ENCODE peak calls at places on chromosomes 13 and 19, in seven cellular contexts. One of them, this sample, is unnamed.

GRCh38 chr19:5799247-5800241 is 5.3 kb upstream of the NRTN start:
- DNase-seq in neuronal stem cell: no peak
- DNase-seq in IMR-90: no peak
- DNase-seq in H9: no peak
- DNase-seq in mesenchymal stem cell: no peak
- DNase-seq in H1: no peak
- DNase-seq in trophoblast cell: no peak
- DNase-seq in this sample: no peak

GRCh38 chr19:13861714-13862531 is 15.0 kb upstream of the NANOS3 start:
- DNase-seq in neuronal stem cell: peak
- DNase-seq in IMR-90: peak
- DNase-seq in H9: peak
- DNase-seq in mesenchymal stem cell: peak
- DNase-seq in H1: peak
- DNase-seq in trophoblast cell: peak
- DNase-seq in this sample: peak

GRCh38 chr13:37049810-37050209 is 9.7 kb downstream of the SUPT20H start:
- DNase-seq in neuronal stem cell: no peak
- DNase-seq in IMR-90: no peak
- DNase-seq in H9: no peak
- DNase-seq in mesenchymal stem cell: no peak
- DNase-seq in H1: no peak
- DNase-seq in trophoblast cell: no peak
- DNase-seq in this sample: no peak

GRCh38 chr19:44925114-44925891 is 10.9 kb downstream of the APOC1 start:
- DNase-seq in neuronal stem cell: no peak
- DNase-seq in IMR-90: peak
- DNase-seq in H9: no peak
- DNase-seq in mesenchymal stem cell: peak
- DNase-seq in H1: no peak
- DNase-seq in trophoblast cell: no peak
- DNase-seq in this sample: no peak

GRCh38 chr19:33690461-33691427 is 69.0 kb downstream of the CHST8 start:
- DNase-seq in neuronal stem cell: no peak
- DNase-seq in IMR-90: no peak
- DNase-seq in H9: no peak
- DNase-seq in mesenchymal stem cell: no peak
- DNase-seq in H1: no peak
- DNase-seq in trophoblast cell: no peak
- DNase-seq in this sample: peak

GRCh38 chr13:79862515-79862914 is 381.6 kb downstream of the NDFIP2 start:
- DNase-seq in neuronal stem cell: no peak
- DNase-seq in IMR-90: no peak
- DNase-seq in H9: no peak
- DNase-seq in mesenchymal stem cell: no peak
- DNase-seq in H1: no peak
- DNase-seq in trophoblast cell: no peak
- DNase-seq in this sample: no peak

GRCh38 chr19:51020988-51021651 is 1.6 kb upstream of the KLK10 start:
- DNase-seq in neuronal stem cell: peak
- DNase-seq in IMR-90: peak
- DNase-seq in H9: no peak
- DNase-seq in mesenchymal stem cell: peak
- DNase-seq in H1: no peak
- DNase-seq in trophoblast cell: peak
- DNase-seq in this sample: peak

GRCh38 chr19:42412661-42413076 is 14.5 kb downstream of the LIPE start:
- DNase-seq in neuronal stem cell: no peak
- DNase-seq in IMR-90: no peak
- DNase-seq in H9: no peak
- DNase-seq in mesenchymal stem cell: no peak
- DNase-seq in H1: no peak
- DNase-seq in trophoblast cell: no peak
- DNase-seq in this sample: no peak

GRCh38 chr13:62997038-62997619 is 1581.5 kb upstream of the PCDH20 start:
- DNase-seq in neuronal stem cell: no peak
- DNase-seq in IMR-90: no peak
- DNase-seq in H9: no peak
- DNase-seq in mesenchymal stem cell: no peak
- DNase-seq in H1: no peak
- DNase-seq in trophoblast cell: no peak
- DNase-seq in this sample: peak

GRCh38 chr19:49678970-49679831 is 2.1 kb downstream of the PRMT1 start:
- DNase-seq in neuronal stem cell: no peak
- DNase-seq in IMR-90: no peak
- DNase-seq in H9: no peak
- DNase-seq in mesenchymal stem cell: no peak
- DNase-seq in H1: no peak
- DNase-seq in trophoblast cell: no peak
- DNase-seq in this sample: no peak

GRCh38 chr13:33340631-33341030 is 55.1 kb upstream of the STARD13 start:
- DNase-seq in neuronal stem cell: no peak
- DNase-seq in IMR-90: peak
- DNase-seq in H9: no peak
- DNase-seq in mesenchymal stem cell: peak
- DNase-seq in H1: no peak
- DNase-seq in trophoblast cell: no peak
- DNase-seq in this sample: no peak

GRCh38 chr19:34120846-34121639 is 51.3 kb upstream of the LSM14A start:
- DNase-seq in neuronal stem cell: no peak
- DNase-seq in IMR-90: peak
- DNase-seq in H9: peak
- DNase-seq in mesenchymal stem cell: peak
- DNase-seq in H1: peak
- DNase-seq in trophoblast cell: no peak
- DNase-seq in this sample: peak

GRCh38 chr13:34420975-34421719 is 520.9 kb upstream of the NBEA start:
- DNase-seq in neuronal stem cell: no peak
- DNase-seq in IMR-90: no peak
- DNase-seq in H9: no peak
- DNase-seq in mesenchymal stem cell: no peak
- DNase-seq in H1: no peak
- DNase-seq in trophoblast cell: no peak
- DNase-seq in this sample: no peak

GRCh38 chr13:23628250-23628649 is 58.0 kb downstream of the TNFRSF19 start:
- DNase-seq in neuronal stem cell: no peak
- DNase-seq in IMR-90: no peak
- DNase-seq in H9: no peak
- DNase-seq in mesenchymal stem cell: no peak
- DNase-seq in H1: no peak
- DNase-seq in trophoblast cell: no peak
- DNase-seq in this sample: no peak

GRCh38 chr19:54668353-54668752 is 5.6 kb downstream of the LILRB4 start:
- DNase-seq in neuronal stem cell: no peak
- DNase-seq in IMR-90: no peak
- DNase-seq in H9: no peak
- DNase-seq in mesenchymal stem cell: no peak
- DNase-seq in H1: no peak
- DNase-seq in trophoblast cell: no peak
- DNase-seq in this sample: no peak

GRCh38 chr19:31018951-31019350 is 330.3 kb downstream of the TSHZ3 start:
- DNase-seq in neuronal stem cell: no peak
- DNase-seq in IMR-90: no peak
- DNase-seq in H9: no peak
- DNase-seq in mesenchymal stem cell: no peak
- DNase-seq in H1: no peak
- DNase-seq in trophoblast cell: no peak
- DNase-seq in this sample: no peak

DNA sequence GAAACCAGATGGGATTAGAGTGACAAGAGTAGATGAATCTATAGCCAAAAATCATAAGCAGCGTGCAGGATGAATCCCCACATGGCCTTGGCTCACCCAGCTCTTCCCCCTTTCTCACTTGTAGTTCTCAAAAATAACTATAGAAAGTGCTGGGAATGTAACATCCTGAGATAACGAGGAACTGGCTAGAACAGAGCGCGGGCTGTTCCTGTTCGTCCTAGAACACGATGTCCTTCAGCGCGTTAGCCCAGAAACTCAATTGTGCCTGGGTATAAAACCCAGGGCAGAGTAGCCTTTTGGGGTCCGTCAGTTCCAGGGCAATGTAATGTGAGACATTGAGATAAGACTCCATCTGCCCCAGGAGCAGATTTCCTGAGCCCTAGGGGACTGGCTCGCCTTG is 326.2 kb downstream of the TSHZ3 start:
- DNase-seq in neuronal stem cell: no peak
- DNase-seq in IMR-90: no peak
- DNase-seq in H9: no peak
- DNase-seq in mesenchymal stem cell: no peak
- DNase-seq in H1: no peak
- DNase-seq in trophoblast cell: no peak
- DNase-seq in this sample: peak
- H3K18ac ChIP-seq in neuronal stem cell: no peak
- H3K18ac ChIP-seq in IMR-90: no peak
- H3K18ac ChIP-seq in H9: no peak
- H3K18ac ChIP-seq in mesenchymal stem cell: no peak
- H3K18ac ChIP-seq in H1: no peak
- H3K18ac ChIP-seq in trophoblast cell: no peak
- H3K18ac ChIP-seq in this sample: no peak

GRCh38 chr19:18815673-18816072 is 16.1 kb upstream of the UPF1 start:
- DNase-seq in neuronal stem cell: no peak
- DNase-seq in IMR-90: peak
- DNase-seq in H9: no peak
- DNase-seq in mesenchymal stem cell: no peak
- DNase-seq in H1: no peak
- DNase-seq in trophoblast cell: no peak
- DNase-seq in this sample: no peak

GRCh38 chr19:18817574-18817973 is 14.2 kb upstream of the UPF1 start:
- DNase-seq in neuronal stem cell: no peak
- DNase-seq in IMR-90: no peak
- DNase-seq in H9: no peak
- DNase-seq in mesenchymal stem cell: no peak
- DNase-seq in H1: no peak
- DNase-seq in trophoblast cell: no peak
- DNase-seq in this sample: no peak

GRCh38 chr19:18809149-18809978 is 18.3 kb upstream of the COMP start:
- DNase-seq in neuronal stem cell: no peak
- DNase-seq in IMR-90: peak
- DNase-seq in H9: no peak
- DNase-seq in mesenchymal stem cell: peak
- DNase-seq in H1: no peak
- DNase-seq in trophoblast cell: no peak
- DNase-seq in this sample: no peak

GRCh38 chr19:18814063-18814462 is 17.7 kb upstream of the UPF1 start:
- DNase-seq in neuronal stem cell: no peak
- DNase-seq in IMR-90: no peak
- DNase-seq in H9: no peak
- DNase-seq in mesenchymal stem cell: no peak
- DNase-seq in H1: no peak
- DNase-seq in trophoblast cell: no peak
- DNase-seq in this sample: no peak
- H3K18ac ChIP-seq in neuronal stem cell: no peak
- H3K18ac ChIP-seq in IMR-90: no peak
- H3K18ac ChIP-seq in H9: no peak
- H3K18ac ChIP-seq in mesenchymal stem cell: no peak
- H3K18ac ChIP-seq in H1: no peak
- H3K18ac ChIP-seq in trophoblast cell: no peak
- H3K18ac ChIP-seq in this sample: no peak

GRCh38 chr19:10193666-10194499 is 870 bp downstream of the DNMT1 start:
- DNase-seq in neuronal stem cell: peak
- DNase-seq in IMR-90: peak
- DNase-seq in H9: peak
- DNase-seq in mesenchymal stem cell: peak
- DNase-seq in H1: peak
- DNase-seq in trophoblast cell: peak
- DNase-seq in this sample: peak

GRCh38 chr19:10194500-10195198 is at the start of gene DNMT1:
- DNase-seq in neuronal stem cell: peak
- DNase-seq in IMR-90: peak
- DNase-seq in H9: peak
- DNase-seq in mesenchymal stem cell: peak
- DNase-seq in H1: peak
- DNase-seq in trophoblast cell: peak
- DNase-seq in this sample: peak

GRCh38 chr19:10192922-10193321 is 1.8 kb downstream of the DNMT1 start:
- DNase-seq in neuronal stem cell: no peak
- DNase-seq in IMR-90: no peak
- DNase-seq in H9: no peak
- DNase-seq in mesenchymal stem cell: no peak
- DNase-seq in H1: no peak
- DNase-seq in trophoblast cell: no peak
- DNase-seq in this sample: no peak

GRCh38 chr19:10191347-10191746 is 3.4 kb downstream of the DNMT1 start:
- DNase-seq in neuronal stem cell: no peak
- DNase-seq in IMR-90: peak
- DNase-seq in H9: no peak
- DNase-seq in mesenchymal stem cell: no peak
- DNase-seq in H1: no peak
- DNase-seq in trophoblast cell: no peak
- DNase-seq in this sample: no peak

DNA sequence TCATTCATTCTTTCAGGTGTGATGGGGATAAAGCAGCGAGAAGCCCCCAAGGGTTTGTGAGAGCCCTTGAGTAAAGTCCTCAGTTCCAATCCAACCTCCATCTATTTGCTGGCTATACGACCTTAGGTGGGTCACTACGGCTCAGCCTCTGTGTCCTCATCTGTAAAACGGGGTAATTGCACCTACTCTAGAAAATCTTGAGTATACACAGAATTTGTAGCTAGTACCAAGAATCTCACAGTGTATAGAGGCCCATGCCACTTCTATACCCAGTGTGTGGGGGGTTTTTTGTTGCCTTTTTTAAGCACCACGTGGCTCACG is 406 bp upstream of the DNMT1 start:
- DNase-seq in neuronal stem cell: no peak
- DNase-seq in IMR-90: no peak
- DNase-seq in H9: no peak
- DNase-seq in mesenchymal stem cell: no peak
- DNase-seq in H1: no peak
- DNase-seq in trophoblast cell: no peak
- DNase-seq in this sample: no peak
- H3K18ac ChIP-seq in neuronal stem cell: peak
- H3K18ac ChIP-seq in IMR-90: no peak
- H3K18ac ChIP-seq in H9: no peak
- H3K18ac ChIP-seq in mesenchymal stem cell: no peak
- H3K18ac ChIP-seq in H1: peak
- H3K18ac ChIP-seq in trophoblast cell: no peak
- H3K18ac ChIP-seq in this sample: no peak

GRCh38 chr19:4227771-4228170 is 1.6 kb upstream of the EBI3 start:
- DNase-seq in neuronal stem cell: no peak
- DNase-seq in IMR-90: no peak
- DNase-seq in H9: no peak
- DNase-seq in mesenchymal stem cell: no peak
- DNase-seq in H1: no peak
- DNase-seq in trophoblast cell: no peak
- DNase-seq in this sample: no peak

GRCh38 chr19:4232614-4233281 is 3.4 kb downstream of the EBI3 start:
- DNase-seq in neuronal stem cell: no peak
- DNase-seq in IMR-90: no peak
- DNase-seq in H9: no peak
- DNase-seq in mesenchymal stem cell: no peak
- DNase-seq in H1: peak
- DNase-seq in trophoblast cell: peak
- DNase-seq in this sample: no peak

GRCh38 chr19:4225902-4226301 is 3.4 kb upstream of the EBI3 start:
- DNase-seq in neuronal stem cell: no peak
- DNase-seq in IMR-90: no peak
- DNase-seq in H9: no peak
- DNase-seq in mesenchymal stem cell: no peak
- DNase-seq in H1: no peak
- DNase-seq in trophoblast cell: no peak
- DNase-seq in this sample: no peak

GRCh38 chr19:4229179-4229931 is at the start of gene EBI3:
- DNase-seq in neuronal stem cell: no peak
- DNase-seq in IMR-90: peak
- DNase-seq in H9: peak
- DNase-seq in mesenchymal stem cell: peak
- DNase-seq in H1: no peak
- DNase-seq in trophoblast cell: peak
- DNase-seq in this sample: peak

GRCh38 chr19:4228765-4229178 is 551 bp upstream of the EBI3 start:
- DNase-seq in neuronal stem cell: no peak
- DNase-seq in IMR-90: no peak
- DNase-seq in H9: no peak
- DNase-seq in mesenchymal stem cell: no peak
- DNase-seq in H1: no peak
- DNase-seq in trophoblast cell: no peak
- DNase-seq in this sample: no peak
- H3K18ac ChIP-seq in neuronal stem cell: no peak
- H3K18ac ChIP-seq in IMR-90: peak
- H3K18ac ChIP-seq in H9: no peak
- H3K18ac ChIP-seq in mesenchymal stem cell: peak
- H3K18ac ChIP-seq in H1: no peak
- H3K18ac ChIP-seq in trophoblast cell: no peak
- H3K18ac ChIP-seq in this sample: no peak